ENCODE peak calls at places on chromosome 14, in five cellular contexts. Z is A549, C is GM12878, H is HepG2, L is K562. K is an unnamed sample.

GRCh38 chr14:93269341-93270068 is 62.4 kb downstream of the UBR7 start:
- DNase-seq in Z (peak), C (no peak), H (peak), L (peak), K (no peak)

GRCh38 chr14:35927727-35928126 is 101.6 kb downstream of the BRMS1L start:
- DNase-seq in Z (no peak), C (no peak), H (no peak), L (no peak), K (no peak)

GRCh38 chr14:105328070-105328677 is 13.6 kb downstream of the PACS2 start:
- DNase-seq in Z (no peak), C (no peak), H (no peak), L (no peak), K (no peak)

GRCh38 chr14:38873923-38874612 is 229.0 kb downstream of the SEC23A start:
- DNase-seq in Z (no peak), C (no peak), H (no peak), L (no peak), K (no peak)

GRCh38 chr14:56126514-56126913 is 8.3 kb downstream of the PELI2 start:
- DNase-seq in Z (no peak), C (no peak), H (no peak), L (no peak), K (no peak)

GRCh38 chr14:104350463-104351185 is 212.2 kb downstream of the KIF26A start:
- DNase-seq in Z (no peak), C (no peak), H (no peak), L (no peak), K (no peak)

GRCh38 chr14:93007225-93007997 is 84.5 kb downstream of the CHGA start:
- DNase-seq in Z (peak), C (peak), H (no peak), L (no peak), K (no peak)

GRCh38 chr14:69877492-69877891 is 1.7 kb upstream of the SMOC1 start:
- DNase-seq in Z (no peak), C (no peak), H (no peak), L (peak), K (no peak)

GRCh38 chr14:88613552-88614010 is 50.7 kb downstream of the ZC3H14 start:
- DNase-seq in Z (no peak), C (no peak), H (peak), L (no peak), K (no peak)

GRCh38 chr14:95255487-95255886 is 64.2 kb downstream of the CLMN start:
- DNase-seq in Z (peak), C (no peak), H (no peak), L (peak), K (peak)

GRCh38 chr14:31229638-31230229 is 22.1 kb upstream of the HECTD1 start:
- DNase-seq in Z (peak), C (no peak), H (peak), L (peak), K (no peak)

GRCh38 chr14:55092326-55092725 is 36.7 kb upstream of the LGALS3 start:
- DNase-seq in Z (no peak), C (no peak), H (no peak), L (no peak), K (no peak)

GRCh38 chr14:67524152-67524963 is 8.7 kb upstream of the PLEKHH1 start:
- DNase-seq in Z (no peak), C (no peak), H (no peak), L (no peak), K (no peak)

GRCh38 chr14:31578266-31578665 is 17.1 kb downstream of the NUBPL start:
- DNase-seq in Z (no peak), C (no peak), H (no peak), L (no peak), K (no peak)

GRCh38 chr14:75002392-75003249 is at the start of gene EIF2B2:
- DNase-seq in Z (peak), C (peak), H (peak), L (peak), K (peak)

GRCh38 chr14:53814371-53814770 is 142.3 kb downstream of the BMP4 start:
- DNase-seq in Z (no peak), C (no peak), H (no peak), L (no peak), K (no peak)

GRCh38 chr14:81529391-81529790 is 4.3 kb downstream of the SEL1L start:
- DNase-seq in Z (no peak), C (no peak), H (no peak), L (no peak), K (no peak)

GRCh38 chr14:101845896-101846295 is 84.4 kb downstream of the PPP2R5C start:
- DNase-seq in Z (no peak), C (no peak), H (no peak), L (no peak), K (no peak)

GRCh38 chr14:66401447-66402095 is 84.6 kb upstream of the CCDC196 start:
- DNase-seq in Z (no peak), C (no peak), H (peak), L (no peak), K (no peak)

GRCh38 chr14:67798731-67799130 is 17.7 kb downstream of the ZFYVE26 start:
- DNase-seq in Z (no peak), C (no peak), H (no peak), L (no peak), K (no peak)

GRCh38 chr14:29354446-29354845 is 573.2 kb downstream of the PRKD1 start:
- DNase-seq in Z (no peak), C (no peak), H (no peak), L (no peak), K (no peak)

GRCh38 chr14:53942970-53943750 is 13.5 kb downstream of the BMP4 start:
- DNase-seq in Z (no peak), C (no peak), H (peak), L (no peak), K (no peak)

GRCh38 chr14:70808023-70808401 is 1.3 kb downstream of the MAP3K9 start:
- DNase-seq in Z (peak), C (no peak), H (peak), L (no peak), K (no peak)

GRCh38 chr14:56666716-56667115 is 87.1 kb downstream of the TMEM260 start:
- DNase-seq in Z (no peak), C (no peak), H (no peak), L (no peak), K (no peak)

GRCh38 chr14:54564799-54565235 is 2.1 kb upstream of the SAMD4A start:
- DNase-seq in Z (no peak), C (no peak), H (peak), L (peak), K (no peak)

GRCh38 chr14:20798318-20798717 is 4.3 kb downstream of the RNASE1 start:
- DNase-seq in Z (no peak), C (no peak), H (no peak), L (no peak), K (no peak)

GRCh38 chr14:92403981-92404380 is 81.0 kb downstream of the SLC24A4 start:
- DNase-seq in Z (no peak), C (no peak), H (no peak), L (no peak), K (no peak)

GRCh38 chr14:37508500-37508899 is 86.5 kb downstream of the FOXA1 start:
- DNase-seq in Z (no peak), C (no peak), H (no peak), L (no peak), K (no peak)

GRCh38 chr14:84826349-84826748 is 703.6 kb upstream of the FLRT2 start:
- DNase-seq in Z (no peak), C (no peak), H (no peak), L (no peak), K (no peak)

GRCh38 chr14:54420478-54421116 is 20.6 kb downstream of the CNIH1 start:
- DNase-seq in Z (peak), C (no peak), H (peak), L (peak), K (peak)

GRCh38 chr14:35378638-35379568 is 25.6 kb downstream of the NFKBIA start:
- DNase-seq in Z (no peak), C (no peak), H (no peak), L (no peak), K (no peak)

GRCh38 chr14:58650857-58651256 is 13.1 kb downstream of the DACT1 start:
- DNase-seq in Z (no peak), C (no peak), H (no peak), L (no peak), K (no peak)

GRCh38 chr14:71594828-71595227 is 337.4 kb upstream of the RGS6 start:
- DNase-seq in Z (no peak), C (no peak), H (no peak), L (no peak), K (no peak)

GRCh38 chr14:68584786-68585185 is 208.1 kb downstream of the ZFP36L1 start:
- DNase-seq in Z (no peak), C (no peak), H (no peak), L (no peak), K (no peak)

GRCh38 chr14:48936352-48936751 is 649.8 kb downstream of the RPS29 start:
- DNase-seq in Z (no peak), C (no peak), H (no peak), L (no peak), K (no peak)

GRCh38 chr14:98926151-98926550 is 345.8 kb downstream of the BCL11B start:
- DNase-seq in Z (no peak), C (no peak), H (no peak), L (no peak), K (no peak)

GRCh38 chr14:22572562-22573058 is 16.4 kb downstream of the DAD1 start:
- DNase-seq in Z (peak), C (no peak), H (peak), L (no peak), K (no peak)

GRCh38 chr14:38835874-38836273 is 267.2 kb downstream of the SEC23A start:
- DNase-seq in Z (no peak), C (no peak), H (no peak), L (no peak), K (no peak)

GRCh38 chr14:91265404-91265803 is 20.9 kb upstream of the GPR68 start:
- DNase-seq in Z (no peak), C (no peak), H (no peak), L (no peak), K (no peak)

GRCh38 chr14:76834296-76834695 is 8.1 kb downstream of the LRRC74A start:
- DNase-seq in Z (no peak), C (no peak), H (peak), L (no peak), K (no peak)
- TF ChIP-seq HDAC2 in Z (no peak), C (no peak), H (no peak), L (no peak), K (no peak)

GRCh38 chr14:51020024-51020710 is 74.7 kb downstream of the TRIM9 start:
- DNase-seq in Z (no peak), C (no peak), H (no peak), L (no peak), K (no peak)
- TF ChIP-seq HDAC2 in Z (no peak), C (no peak), H (no peak), L (no peak), K (no peak)

GRCh38 chr14:106513302-106513701 is 986.9 kb downstream of the TMEM121 start:
- DNase-seq in Z (no peak), C (no peak), H (no peak), L (no peak), K (no peak)
- TF ChIP-seq HDAC2 in Z (no peak), C (no peak), H (no peak), L (no peak), K (no peak)

GRCh38 chr14:83816755-83817154 is 1713.2 kb upstream of the FLRT2 start:
- DNase-seq in Z (no peak), C (no peak), H (no peak), L (no peak), K (no peak)
- TF ChIP-seq HDAC2 in Z (no peak), C (no peak), H (no peak), L (no peak), K (no peak)

DNA sequence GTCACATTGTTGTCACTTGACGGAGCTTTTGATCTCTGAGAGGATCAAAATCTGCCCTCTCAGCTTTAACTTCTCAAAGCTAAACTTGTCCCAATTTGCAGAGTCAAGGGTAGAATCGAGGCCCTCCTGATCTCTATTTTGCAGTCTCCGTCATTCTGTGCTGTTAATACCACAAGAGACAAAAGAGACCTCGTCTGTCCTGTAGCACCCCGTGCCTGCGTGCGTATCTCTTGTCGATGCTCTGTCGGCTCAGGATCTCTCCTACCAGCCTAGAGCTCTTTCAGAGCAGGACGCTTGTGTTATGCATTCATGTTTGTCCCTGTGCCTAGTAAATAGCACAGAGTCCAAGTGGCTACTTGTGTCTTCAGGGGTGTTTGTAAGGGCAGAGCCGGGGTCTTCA is 5.1 kb downstream of the EVL start:
- DNase-seq in Z (no peak), C (no peak), H (no peak), L (no peak), K (peak)
- TF ChIP-seq HDAC2 in Z (no peak), C (no peak), H (no peak), L (no peak), K (no peak)

DNA sequence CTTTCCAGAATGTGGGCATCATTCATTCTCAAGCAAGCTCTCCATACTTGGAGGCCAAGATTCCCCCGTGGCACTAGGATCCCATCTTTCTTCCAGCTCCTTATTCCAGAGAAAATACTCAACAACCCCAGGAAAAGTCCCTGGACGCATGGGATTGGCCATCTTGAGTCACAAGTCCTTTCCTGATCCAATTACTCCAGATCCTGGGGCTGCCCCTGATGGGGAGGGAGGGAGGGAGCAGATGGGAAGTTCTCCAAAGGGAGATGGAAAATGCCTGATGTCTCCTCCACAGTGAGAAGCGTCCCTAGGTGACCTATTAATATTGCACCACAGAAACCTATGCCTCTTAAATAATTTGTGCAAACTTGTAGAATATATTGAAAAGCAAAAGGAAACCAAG is 12.4 kb upstream of the KCNK13 start:
- DNase-seq in Z (no peak), C (no peak), H (no peak), L (no peak), K (no peak)
- TF ChIP-seq HDAC2 in Z (no peak), C (no peak), H (no peak), L (no peak), K (no peak)

K was measured in H1.